ENCODE peak calls at places on chromosome 7, in nine cellular contexts. W, P, D, H, Q, K, X, J and N are unnamed samples. For H3K27me3 and H3K4me1, the result is how much of the 10 kb centered on the place peaks cover.

GRCh38 chr7:157656195-157656769 is 319.5 kb downstream of the DNAJB6 start:
- DNase-seq in W (no peak), P (no peak), D (no peak), H (no peak), Q (no peak), K (no peak), X (no peak), J (no peak), N (no peak)

GRCh38 chr7:149456770-149457421 is 4.0 kb downstream of the ZNF777 start:
- DNase-seq in W (no peak), P (no peak), D (no peak), H (no peak), Q (no peak), K (peak), X (no peak), J (no peak), N (no peak)

GRCh38 chr7:50069613-50070012 is 23.4 kb downstream of the ZPBP start:
- DNase-seq in W (no peak), P (peak), D (no peak), H (no peak), Q (no peak), K (no peak), X (no peak), J (no peak), N (no peak)

GRCh38 chr7:30563326-30563942 is 31.2 kb upstream of the GARS1 start:
- DNase-seq in W (no peak), P (no peak), D (no peak), H (no peak), Q (no peak), K (peak), X (peak), J (no peak), N (no peak)

GRCh38 chr7:139523988-139524815 is 717 bp downstream of the CLEC2L start:
- DNase-seq in W (peak), P (no peak), D (no peak), H (no peak), Q (no peak), K (no peak), X (no peak), J (no peak), N (no peak)

GRCh38 chr7:150432915-150433892 is 17.2 kb upstream of the GIMAP8 start:
- DNase-seq in W (no peak), P (no peak), D (no peak), H (no peak), Q (no peak), K (no peak), X (no peak), J (no peak), N (no peak)

GRCh38 chr7:1230411-1231213 is 2.1 kb upstream of the UNCX start:
- DNase-seq in W (peak), P (no peak), D (no peak), H (no peak), Q (no peak), K (no peak), X (no peak), J (no peak), N (no peak)

GRCh38 chr7:9835204-9835603 is 1138.5 kb upstream of the PHF14 start:
- DNase-seq in W (no peak), P (no peak), D (no peak), H (no peak), Q (no peak), K (no peak), X (no peak), J (no peak), N (no peak)

DNA sequence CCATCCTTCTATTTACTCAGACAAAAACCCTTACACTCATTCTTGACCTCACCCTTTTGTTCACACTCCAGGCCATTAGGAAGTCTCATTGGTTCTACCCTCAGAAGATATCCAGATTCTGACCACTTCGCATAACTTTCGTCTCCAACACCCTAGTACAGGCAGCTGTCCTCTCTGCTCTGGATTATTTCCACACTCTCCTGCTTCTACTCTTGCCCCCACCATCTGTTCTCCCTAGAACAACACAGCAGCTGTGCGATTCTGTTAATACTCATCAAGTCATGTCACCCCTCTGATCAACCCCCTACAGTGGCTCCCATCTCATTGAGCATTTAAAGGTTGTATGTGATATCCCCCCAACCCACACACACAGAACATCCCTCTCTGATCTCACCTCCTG is 15.5 kb upstream of the TRIL start:
- DNase-seq in W (no peak), P (no peak), D (no peak), H (no peak), Q (no peak), K (no peak), X (no peak), J (no peak), N (no peak)
- H3K27ac ChIP-seq in W (no peak), P (no peak), D (no peak), H (no peak), Q (no peak), K (no peak), X (no peak), J (no peak), N (no peak)

GRCh38 chr7:101302641-101303101 is 18.9 kb downstream of the IFT22 start:
- DNase-seq in W (no peak), P (no peak), D (peak), H (no peak), Q (no peak), K (no peak), X (no peak), J (peak), N (no peak)
- H3K27me3 ChIP-seq in W (half or more), P (half or more), D (half or more), H (under half), Q (half or more), K (half or more), X (under half), J (half or more), N (half or more)

DNA sequence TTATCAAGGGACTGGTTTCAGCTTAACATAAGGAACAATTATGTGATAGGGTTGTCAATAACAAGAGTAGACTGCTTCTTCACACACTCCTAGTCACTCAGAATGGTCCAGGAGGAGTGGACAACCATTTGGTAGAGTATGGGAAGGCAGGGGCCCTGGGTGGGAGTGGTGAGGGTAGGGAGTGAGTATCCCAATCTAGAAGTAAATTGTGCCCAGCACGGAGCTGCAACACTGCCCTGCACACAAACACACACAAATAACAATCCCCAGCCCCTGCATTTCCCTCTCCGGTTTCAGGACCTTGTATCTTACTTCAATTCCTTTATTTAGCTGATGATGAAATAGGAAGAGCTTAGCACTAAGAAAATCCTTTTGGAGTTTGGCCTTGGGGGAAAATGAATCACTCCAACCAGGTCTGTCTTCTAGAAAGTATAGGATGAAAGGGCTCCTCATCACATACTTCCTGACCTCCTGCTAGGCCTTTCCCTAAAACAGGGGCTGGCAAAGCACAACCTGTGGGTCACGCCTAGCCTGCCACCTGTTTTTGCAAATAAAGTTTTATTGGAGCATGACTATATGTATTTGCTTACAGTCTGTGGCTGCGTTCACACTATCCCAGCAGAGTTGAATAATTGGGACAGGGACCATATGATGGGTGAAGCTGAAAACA is 110.7 kb downstream of the EGFR start:
- DNase-seq in W (no peak), P (no peak), D (no peak), H (no peak), Q (peak), K (peak), X (no peak), J (no peak), N (no peak)
- H3K4me1 ChIP-seq in W (under half), P (half or more), D (half or more), H (half or more), Q (half or more), K (half or more), X (under half), J (half or more), N (under half)

GRCh38 chr7:154424370-154424769 is 372.2 kb downstream of the DPP6 start:
- DNase-seq in W (no peak), P (no peak), D (no peak), H (no peak), Q (no peak), K (no peak), X (no peak), J (no peak), N (no peak)
- H3K27ac ChIP-seq in W (no peak), P (no peak), D (no peak), H (no peak), Q (no peak), K (no peak), X (no peak), J (peak), N (no peak)

GRCh38 chr7:132603241-132603789 is 27.0 kb upstream of the PLXNA4 start:
- DNase-seq in W (no peak), P (no peak), D (no peak), H (no peak), Q (no peak), K (no peak), X (no peak), J (no peak), N (no peak)
- H3K27me3 ChIP-seq in W (under half), P (under half), D (under half), H (under half), Q (under half), K (under half), X (under half), J (under half), N (under half)

GRCh38 chr7:105003875-105004510 is 10.0 kb upstream of the KMT2E start:
- DNase-seq in W (no peak), P (no peak), D (no peak), H (no peak), Q (no peak), K (no peak), X (no peak), J (no peak), N (no peak)
- H3K4me1 ChIP-seq in W (under half), P (half or more), D (half or more), H (half or more), Q (under half), K (under half), X (under half), J (half or more), N (under half)

GRCh38 chr7:27663989-27664331 is 1.3 kb upstream of the HIBADH start:
- DNase-seq in W (no peak), P (no peak), D (no peak), H (no peak), Q (no peak), K (no peak), X (no peak), J (no peak), N (no peak)
- H3K27ac ChIP-seq in W (no peak), P (no peak), D (peak), H (no peak), Q (peak), K (no peak), X (peak), J (peak), N (no peak)

GRCh38 chr7:44277391-44277790 is 48.0 kb downstream of the CAMK2B start:
- DNase-seq in W (no peak), P (peak), D (no peak), H (no peak), Q (no peak), K (no peak), X (no peak), J (peak), N (no peak)
- H3K27me3 ChIP-seq in W (under half), P (under half), D (under half), H (under half), Q (under half), K (under half), X (under half), J (under half), N (under half)

DNA sequence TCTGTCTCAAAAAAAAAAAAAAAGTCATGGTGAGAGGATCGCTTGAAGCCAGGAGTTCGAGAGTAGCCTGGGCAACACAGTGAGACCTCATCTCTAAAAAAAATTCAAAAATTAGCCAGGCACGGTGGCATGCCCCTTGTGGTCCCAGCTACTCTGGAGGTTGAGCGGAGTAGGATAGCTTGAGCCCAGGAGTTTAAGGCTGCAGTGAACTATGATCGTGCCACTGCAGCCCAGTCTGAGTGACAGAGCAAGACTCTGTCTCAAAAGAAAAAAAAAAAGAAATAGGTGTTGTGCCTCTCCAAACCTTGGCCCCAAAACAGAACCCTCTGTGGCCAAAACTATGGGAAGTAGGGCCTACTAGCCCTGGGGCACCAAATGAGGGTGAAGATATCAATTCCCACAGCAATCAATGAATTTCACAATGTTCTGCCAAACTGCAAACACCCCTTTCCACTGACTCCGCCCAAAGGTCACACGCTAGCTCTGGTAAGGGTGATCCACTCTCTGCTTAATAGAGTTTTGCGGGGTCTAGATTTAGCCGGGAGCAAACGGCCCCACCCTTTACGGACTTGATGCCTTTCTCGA is 16.9 kb downstream of the SSC4D start:
- DNase-seq in W (no peak), P (no peak), D (no peak), H (no peak), Q (no peak), K (no peak), X (no peak), J (no peak), N (no peak)
- H3K4me1 ChIP-seq in W (under half), P (under half), D (under half), H (under half), Q (under half), K (under half), X (under half), J (under half), N (under half)

GRCh38 chr7:112112822-112113255 is 93.4 kb downstream of the DOCK4 start:
- DNase-seq in W (no peak), P (no peak), D (no peak), H (peak), Q (no peak), K (peak), X (peak), J (no peak), N (no peak)
- H3K27ac ChIP-seq in W (no peak), P (peak), D (no peak), H (no peak), Q (no peak), K (no peak), X (peak), J (peak), N (no peak)